ENCODE peak calls at places on chromosomes 11 and 22, in four cellular contexts. R is sigmoid colon, G is PC-9, K is pancreas. F is an unnamed sample.

GRCh38 chr11:2806351-2807058 is 79.1 kb downstream of the CDKN1C start:
- DNase-seq in R (peak), G (no peak), K (peak), F (no peak)

GRCh38 chr11:125923012-125923579 is 18.8 kb downstream of the DDX25 start:
- DNase-seq in R (peak), G (peak), K (no peak), F (peak)

GRCh38 chr11:100793525-100793924 is 106.4 kb downstream of the ARHGAP42 start:
- DNase-seq in R (no peak), G (no peak), K (no peak), F (no peak)

GRCh38 chr22:39985383-39986045 is 9.2 kb upstream of the FAM83F start:
- DNase-seq in R (no peak), G (no peak), K (no peak), F (no peak)

GRCh38 chr22:37230673-37231405 is 13.2 kb downstream of the RAC2 start:
- DNase-seq in R (no peak), G (no peak), K (no peak), F (no peak)

GRCh38 chr11:36501236-36501635 is 8.8 kb downstream of the TRAF6 start:
- DNase-seq in R (no peak), G (no peak), K (no peak), F (no peak)

GRCh38 chr11:20065040-20065805 is 95.1 kb downstream of the DBX1 start:
- DNase-seq in R (no peak), G (no peak), K (no peak), F (no peak)

GRCh38 chr11:45266693-45267451 is 19.3 kb downstream of the SYT13 start:
- DNase-seq in R (no peak), G (no peak), K (no peak), F (no peak)

GRCh38 chr22:36768616-36769015 is 7.3 kb downstream of the IFT27 start:
- DNase-seq in R (peak), G (no peak), K (no peak), F (no peak)

GRCh38 chr11:67577951-67578350 is 5.7 kb upstream of the GSTP1 start:
- DNase-seq in R (no peak), G (no peak), K (no peak), F (no peak)

GRCh38 chr11:44778200-44779100 is 51.7 kb downstream of the TSPAN18 start:
- DNase-seq in R (peak), G (no peak), K (no peak), F (no peak)

GRCh38 chr22:48851933-48852549 is 975.6 kb downstream of the BRD1 start:
- DNase-seq in R (peak), G (no peak), K (no peak), F (no peak)

GRCh38 chr11:126129681-126130671 is 67.3 kb upstream of the CDON start:
- DNase-seq in R (peak), G (no peak), K (no peak), F (no peak)

GRCh38 chr11:128576555-128576954 is 10.8 kb downstream of the ETS1 start:
- DNase-seq in R (peak), G (no peak), K (no peak), F (no peak)

GRCh38 chr22:23520875-23521441 is 59.1 kb downstream of the IGLL1 start:
- DNase-seq in R (peak), G (no peak), K (peak), F (no peak)

GRCh38 chr22:19755722-19756287 is 4.8 kb upstream of the TBX1 start:
- DNase-seq in R (no peak), G (no peak), K (no peak), F (no peak)

GRCh38 chr11:614583-615452 is 932 bp downstream of the IRF7 start:
- DNase-seq in R (peak), G (no peak), K (peak), F (no peak)

GRCh38 chr22:25161017-25161915 is 38.4 kb upstream of the CRYBB3 start:
- DNase-seq in R (peak), G (no peak), K (no peak), F (no peak)

GRCh38 chr11:111949519-111950426 is 12.6 kb downstream of the DIXDC1 start:
- DNase-seq in R (no peak), G (no peak), K (no peak), F (no peak)

GRCh38 chr22:30876925-30877553 is 91.5 kb downstream of the MORC2 start:
- DNase-seq in R (peak), G (no peak), K (no peak), F (no peak)

DNA sequence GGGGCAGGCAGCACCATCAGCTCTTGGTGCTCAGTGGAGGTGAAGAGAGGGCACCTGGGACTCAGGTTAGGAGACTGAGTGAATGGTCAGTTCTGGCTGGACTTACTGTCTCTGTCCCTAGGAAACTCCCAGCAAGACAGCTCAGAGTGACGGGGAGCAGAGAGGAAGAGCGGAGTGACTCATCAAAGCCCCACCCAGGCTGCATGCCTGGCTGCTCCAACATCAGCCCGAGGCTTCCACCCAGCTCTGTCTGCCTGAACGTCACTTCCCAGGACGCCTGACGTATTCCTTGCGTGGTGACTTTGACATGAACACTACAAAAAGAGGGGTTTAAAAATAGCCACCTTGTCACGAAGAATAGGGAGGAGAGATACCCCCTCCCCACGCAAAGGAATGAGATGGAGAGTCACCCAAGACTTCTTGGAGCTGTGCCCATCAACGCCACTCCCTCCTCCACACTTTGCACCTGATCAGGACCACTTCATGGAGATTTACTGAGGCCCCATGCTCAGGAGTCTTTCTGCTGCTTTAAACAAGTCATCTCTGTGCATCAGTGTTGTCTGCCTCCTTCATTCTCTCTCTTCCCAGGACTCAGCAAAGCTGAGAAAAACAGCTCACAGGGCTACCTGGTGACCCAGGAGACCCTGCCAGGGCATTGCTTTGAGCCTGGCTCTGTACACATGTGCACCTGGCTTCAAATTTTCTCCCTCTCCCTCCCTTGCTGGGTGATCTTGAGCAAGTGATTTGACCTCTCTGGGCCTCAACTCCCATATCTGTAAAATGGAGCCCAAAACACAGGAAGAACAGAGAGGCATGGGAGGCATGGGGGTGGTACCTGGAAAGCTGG is 83.1 kb downstream of the MN1 start:
- DNase-seq in R (peak), G (peak), K (no peak), F (no peak)
- H3K27ac ChIP-seq in R (peak), G (peak), K (no peak), F (no peak)

GRCh38 chr11:76654980-76655379 is 15.6 kb downstream of the LRRC32 start:
- DNase-seq in R (peak), G (no peak), K (no peak), F (no peak)
- H3K27ac ChIP-seq in R (peak), G (no peak), K (no peak), F (no peak)

GRCh38 chr11:74839445-74839844 is 90.8 kb downstream of the RNF169 start:
- DNase-seq in R (no peak), G (no peak), K (no peak), F (no peak)

GRCh38 chr11:74840486-74840885 is 91.8 kb downstream of the RNF169 start:
- DNase-seq in R (no peak), G (no peak), K (no peak), F (no peak)

GRCh38 chr11:74839971-74840370 is 91.3 kb downstream of the RNF169 start:
- DNase-seq in R (no peak), G (no peak), K (no peak), F (no peak)

GRCh38 chr11:74837191-74837590 is 88.5 kb downstream of the RNF169 start:
- DNase-seq in R (no peak), G (no peak), K (no peak), F (no peak)

DNA sequence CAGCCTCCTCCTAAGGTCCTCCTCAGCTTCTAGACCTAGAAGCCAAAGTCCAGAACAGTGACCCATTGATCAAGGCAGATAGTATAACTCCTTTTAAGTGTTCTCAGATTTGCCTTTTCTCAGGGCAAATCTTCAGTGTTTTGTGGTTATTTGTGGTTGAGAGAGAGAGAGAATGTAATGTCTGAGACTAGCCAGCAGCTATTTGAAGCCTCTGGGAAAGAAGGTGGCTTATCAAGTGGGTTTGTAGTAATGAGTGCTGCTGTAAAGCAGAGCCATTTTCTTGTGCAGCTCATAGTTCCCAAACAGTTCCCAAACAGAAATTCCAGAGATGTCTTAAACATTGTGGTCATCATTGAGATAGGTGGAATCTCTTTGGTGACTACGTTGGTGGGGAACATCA is 89.5 kb downstream of the RNF169 start:
- DNase-seq in R (no peak), G (no peak), K (no peak), F (no peak)
- H3K27ac ChIP-seq in R (no peak), G (no peak), K (no peak), F (no peak)

DNA sequence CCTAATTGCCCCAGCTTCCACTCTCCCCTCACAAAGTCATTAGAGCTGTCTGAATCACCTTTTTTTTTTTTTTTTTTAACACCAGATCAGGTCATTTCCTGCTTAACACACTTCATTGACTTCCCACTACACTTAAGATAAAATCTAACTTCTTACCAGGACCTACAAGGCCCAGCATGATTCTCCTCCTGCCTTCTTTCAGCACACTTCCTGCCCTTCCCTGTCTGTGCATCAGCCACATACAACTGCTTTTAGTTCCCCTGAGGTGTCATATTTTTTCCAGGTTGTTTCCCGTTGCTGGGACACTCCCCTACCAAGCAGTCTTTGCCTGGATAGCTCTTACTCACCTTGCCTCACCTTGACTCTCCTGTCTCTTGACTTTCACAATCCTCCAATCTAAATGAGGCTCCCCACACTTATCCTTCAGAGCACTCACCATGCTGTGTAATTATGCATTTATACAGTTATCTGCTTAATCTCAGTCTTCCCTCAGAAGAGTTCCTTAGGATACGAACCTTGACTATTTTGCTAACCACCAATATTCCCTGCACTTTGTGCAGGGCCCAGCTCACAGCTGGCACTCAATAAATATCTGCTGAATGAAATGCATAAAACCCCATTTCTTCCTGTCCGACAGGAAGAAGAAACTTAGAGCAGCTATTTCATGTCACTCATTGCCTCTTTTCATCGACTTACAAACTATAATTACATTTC is 96.6 kb upstream of the AKIP1 start:
- DNase-seq in R (no peak), G (peak), K (no peak), F (no peak)
- H3K27ac ChIP-seq in R (peak), G (peak), K (no peak), F (no peak)

GRCh38 chr11:23570828-23571227 is 710.6 kb upstream of the CCDC179 start:
- DNase-seq in R (no peak), G (no peak), K (no peak), F (no peak)
- H3K27ac ChIP-seq in R (no peak), G (no peak), K (no peak), F (no peak)

DNA sequence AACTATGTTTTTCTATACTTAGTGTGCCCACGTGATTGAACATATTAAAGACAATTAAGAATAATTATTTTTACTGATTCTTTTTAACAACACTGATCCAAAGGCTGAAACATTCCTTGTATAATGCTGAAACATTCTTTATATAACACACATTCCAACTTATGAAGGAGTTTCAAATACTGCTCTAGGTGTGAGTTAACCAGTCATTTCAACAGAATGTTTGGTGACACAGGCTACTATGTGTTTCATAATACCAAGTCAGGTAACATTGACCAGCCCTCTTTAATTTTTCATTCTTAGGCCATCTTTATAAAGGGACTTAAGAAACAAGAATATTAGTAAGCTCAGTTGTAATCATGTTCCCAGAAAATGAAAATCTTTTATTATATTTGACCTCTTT is 136.6 kb downstream of the ELP4 start:
- DNase-seq in R (no peak), G (no peak), K (no peak), F (no peak)
- H3K27ac ChIP-seq in R (no peak), G (no peak), K (no peak), F (no peak)

GRCh38 chr11:95486979-95487378 is 256.0 kb upstream of the SESN3 start:
- DNase-seq in R (no peak), G (no peak), K (no peak), F (peak)
- H3K27ac ChIP-seq in R (no peak), G (no peak), K (no peak), F (no peak)

F was measured in substantia nigra.